ENCODE peak calls at places on chromosomes 7 and 10, in nine cellular contexts. C is A549, X is esophagus squamous epithelium, Y is IMR-90, D is tibial nerve, W is HCT116, N is transverse colon, K is breast epithelium, P is H1. U is an unnamed sample.

GRCh38 chr7:39300276-39300675 is 265.9 kb upstream of the YAE1 start:
- DNase-seq in C (no peak), X (no peak), Y (no peak), D (no peak), W (no peak), N (no peak), K (no peak), P (no peak), U (no peak)

GRCh38 chr7:2196381-2197378 is 36.1 kb downstream of the MAD1L1 start:
- DNase-seq in C (no peak), X (no peak), Y (no peak), D (no peak), W (no peak), N (no peak), K (no peak), P (no peak), U (peak)

GRCh38 chr7:11343818-11344413 is 370.2 kb downstream of the PHF14 start:
- DNase-seq in C (no peak), X (no peak), Y (peak), D (peak), W (peak), N (no peak), K (no peak), P (no peak), U (no peak)

GRCh38 chr7:33698692-33699128 is 206.6 kb upstream of the BMPER start:
- DNase-seq in C (no peak), X (no peak), Y (no peak), D (peak), W (no peak), N (peak), K (no peak), P (no peak), U (no peak)

GRCh38 chr10:120278069-120278468 is 179.0 kb upstream of the PLPP4 start:
- DNase-seq in C (no peak), X (no peak), Y (no peak), D (no peak), W (no peak), N (no peak), K (no peak), P (peak), U (no peak)

GRCh38 chr10:6581750-6582697 is 1.9 kb upstream of the PRKCQ start:
- DNase-seq in C (no peak), X (no peak), Y (no peak), D (no peak), W (no peak), N (no peak), K (no peak), P (no peak), U (no peak)

GRCh38 chr10:90354914-90355313 is 502.9 kb downstream of the HTR7 start:
- DNase-seq in C (no peak), X (no peak), Y (no peak), D (no peak), W (no peak), N (no peak), K (no peak), P (no peak), U (no peak)

GRCh38 chr10:43888551-43888950 is 239.9 kb upstream of the ZNF32 start:
- DNase-seq in C (no peak), X (no peak), Y (peak), D (no peak), W (no peak), N (no peak), K (no peak), P (no peak), U (no peak)

GRCh38 chr7:149790146-149790548 is 16.8 kb upstream of the ZNF467 start:
- DNase-seq in C (no peak), X (no peak), Y (no peak), D (no peak), W (no peak), N (peak), K (peak), P (no peak), U (peak)

GRCh38 chr10:124138195-124138882 is 44.9 kb upstream of the CHST15 start:
- DNase-seq in C (no peak), X (no peak), Y (no peak), D (peak), W (no peak), N (no peak), K (no peak), P (no peak), U (no peak)

GRCh38 chr10:89518876-89519842 is 16.2 kb downstream of the SLC16A12 start:
- DNase-seq in C (no peak), X (no peak), Y (peak), D (peak), W (no peak), N (no peak), K (no peak), P (no peak), U (peak)

GRCh38 chr10:127243490-127244272 is 47.3 kb upstream of the INSYN2A start:
- DNase-seq in C (peak), X (no peak), Y (peak), D (no peak), W (peak), N (peak), K (no peak), P (peak), U (no peak)

GRCh38 chr7:111743244-111743852 is 181.1 kb upstream of the IMMP2L start:
- DNase-seq in C (no peak), X (no peak), Y (no peak), D (no peak), W (no peak), N (no peak), K (no peak), P (no peak), U (no peak)

GRCh38 chr10:93554760-93555432 is 11.6 kb upstream of the FFAR4 start:
- DNase-seq in C (peak), X (no peak), Y (peak), D (peak), W (peak), N (peak), K (peak), P (peak), U (peak)

GRCh38 chr10:84293574-84294016 is 34.8 kb upstream of the CCSER2 start:
- DNase-seq in C (no peak), X (no peak), Y (peak), D (no peak), W (no peak), N (no peak), K (no peak), P (no peak), U (no peak)

GRCh38 chr7:149883452-149883861 is 9.7 kb downstream of the ATP6V0E2 start:
- DNase-seq in C (peak), X (no peak), Y (peak), D (peak), W (peak), N (peak), K (peak), P (peak), U (no peak)

GRCh38 chr10:69752491-69752890 is 49.2 kb upstream of the COL13A1 start:
- DNase-seq in C (no peak), X (no peak), Y (no peak), D (no peak), W (no peak), N (no peak), K (no peak), P (no peak), U (no peak)

GRCh38 chr7:55018361-55019328 is at the start of gene EGFR:
- DNase-seq in C (peak), X (no peak), Y (peak), D (peak), W (peak), N (peak), K (peak), P (no peak), U (peak)

GRCh38 chr10:120453886-120454285 is 3.1 kb upstream of the PLPP4 start:
- DNase-seq in C (no peak), X (no peak), Y (no peak), D (no peak), W (no peak), N (no peak), K (no peak), P (no peak), U (no peak)

GRCh38 chr10:125005312-125006187 is 63.6 kb downstream of the ZRANB1 start:
- DNase-seq in C (no peak), X (no peak), Y (no peak), D (no peak), W (no peak), N (peak), K (peak), P (no peak), U (no peak)

GRCh38 chr7:14841086-14841485 is 61.5 kb downstream of the DGKB start:
- DNase-seq in C (no peak), X (no peak), Y (no peak), D (no peak), W (no peak), N (no peak), K (no peak), P (no peak), U (no peak)

GRCh38 chr10:26755443-26755903 is 58.0 kb downstream of the PDSS1 start:
- DNase-seq in C (no peak), X (no peak), Y (peak), D (no peak), W (peak), N (no peak), K (no peak), P (no peak), U (no peak)

GRCh38 chr7:32093415-32094408 is 23.5 kb upstream of the PDE1C start:
- DNase-seq in C (no peak), X (no peak), Y (peak), D (no peak), W (no peak), N (no peak), K (no peak), P (no peak), U (peak)

GRCh38 chr7:83414947-83415346 is 234.0 kb downstream of the SEMA3E start:
- DNase-seq in C (no peak), X (no peak), Y (no peak), D (no peak), W (no peak), N (no peak), K (no peak), P (no peak), U (no peak)

GRCh38 chr7:22387583-22387982 is 30.6 kb upstream of the RAPGEF5 start:
- DNase-seq in C (no peak), X (no peak), Y (peak), D (peak), W (no peak), N (no peak), K (no peak), P (no peak), U (no peak)

GRCh38 chr7:92880212-92881090 is 44.1 kb upstream of the CDK6 start:
- DNase-seq in C (no peak), X (no peak), Y (no peak), D (peak), W (peak), N (no peak), K (no peak), P (peak), U (no peak)

GRCh38 chr7:98267305-98267704 is 14.2 kb upstream of the BRI3 start:
- DNase-seq in C (no peak), X (no peak), Y (no peak), D (no peak), W (no peak), N (no peak), K (no peak), P (no peak), U (no peak)

GRCh38 chr10:52729259-52730104 is 43.1 kb downstream of the MBL2 start:
- DNase-seq in C (peak), X (no peak), Y (peak), D (no peak), W (peak), N (no peak), K (no peak), P (no peak), U (no peak)

GRCh38 chr10:78754269-78755074 is 314.3 kb upstream of the ZMIZ1 start:
- DNase-seq in C (no peak), X (no peak), Y (peak), D (no peak), W (no peak), N (no peak), K (no peak), P (no peak), U (no peak)

GRCh38 chr7:79290841-79291497 is 162.5 kb downstream of the MAGI2 start:
- DNase-seq in C (no peak), X (no peak), Y (peak), D (no peak), W (no peak), N (no peak), K (no peak), P (no peak), U (no peak)

GRCh38 chr10:81021428-81022129 is 483.9 kb downstream of the SH2D4B start:
- DNase-seq in C (no peak), X (no peak), Y (no peak), D (no peak), W (no peak), N (no peak), K (no peak), P (no peak), U (no peak)

GRCh38 chr7:27154901-27155815 is 1.3 kb downstream of the HOXA7 start:
- DNase-seq in C (no peak), X (no peak), Y (no peak), D (no peak), W (no peak), N (peak), K (peak), P (no peak), U (peak)

GRCh38 chr10:91354686-91355085 is 55.5 kb upstream of the HECTD2 start:
- DNase-seq in C (no peak), X (no peak), Y (no peak), D (no peak), W (no peak), N (no peak), K (no peak), P (no peak), U (no peak)

GRCh38 chr7:14924398-14924797 is 21.8 kb upstream of the DGKB start:
- DNase-seq in C (no peak), X (no peak), Y (no peak), D (no peak), W (no peak), N (no peak), K (no peak), P (no peak), U (no peak)

GRCh38 chr7:65980478-65981250 is 1.3 kb downstream of the GUSB start:
- DNase-seq in C (no peak), X (peak), Y (no peak), D (peak), W (no peak), N (peak), K (no peak), P (no peak), U (peak)

GRCh38 chr7:158267737-158268435 is 319.7 kb downstream of the PTPRN2 start:
- DNase-seq in C (no peak), X (no peak), Y (no peak), D (no peak), W (no peak), N (no peak), K (peak), P (no peak), U (no peak)

GRCh38 chr10:89535185-89536012 is at the start of gene SLC16A12:
- DNase-seq in C (no peak), X (no peak), Y (no peak), D (no peak), W (no peak), N (no peak), K (no peak), P (peak), U (peak)

GRCh38 chr10:36725581-36726520 is 399.5 kb upstream of the ANKRD30A start:
- DNase-seq in C (peak), X (no peak), Y (peak), D (no peak), W (no peak), N (no peak), K (no peak), P (peak), U (peak)

GRCh38 chr7:142964502-142965246 is 2.5 kb upstream of the KEL start:
- DNase-seq in C (no peak), X (no peak), Y (no peak), D (no peak), W (no peak), N (no peak), K (no peak), P (no peak), U (no peak)

GRCh38 chr7:117612637-117613036 is 132.8 kb downstream of the CFTR start:
- DNase-seq in C (no peak), X (no peak), Y (no peak), D (no peak), W (no peak), N (no peak), K (no peak), P (no peak), U (no peak)

DNA sequence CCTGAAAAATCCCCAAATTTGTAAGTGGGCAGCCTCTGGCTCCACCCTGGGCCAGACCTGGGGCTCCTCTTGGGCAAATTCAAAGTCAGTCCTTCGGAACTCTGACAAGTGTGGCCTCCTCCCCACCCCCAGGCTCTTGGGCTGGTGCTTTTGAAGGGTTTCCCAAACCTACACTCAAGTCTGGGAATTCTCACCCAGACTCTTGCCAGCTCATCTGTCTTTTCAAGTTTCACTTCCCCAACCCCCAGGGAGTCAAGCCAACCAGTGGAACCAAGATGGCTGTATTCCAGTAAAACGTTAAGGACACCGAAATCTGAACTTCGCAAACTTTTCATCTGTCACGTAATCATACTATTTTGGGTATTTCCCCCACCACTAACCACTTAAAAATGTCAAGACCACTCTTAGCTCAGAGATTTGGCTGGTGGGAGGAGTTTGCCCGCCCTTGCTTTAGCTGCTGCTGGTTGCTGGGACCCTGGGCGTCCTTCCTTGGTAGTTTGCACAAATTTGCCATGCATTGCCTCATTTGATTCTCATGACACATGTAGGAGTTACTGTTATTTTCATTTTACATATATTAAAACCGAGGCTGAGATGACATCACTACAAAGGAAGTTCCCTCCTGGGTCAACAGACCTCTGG is 1.7 kb upstream of the MYO1G start:
- DNase-seq in C (no peak), X (no peak), Y (peak), D (peak), W (no peak), N (no peak), K (no peak), P (no peak), U (no peak)
- H3K27ac ChIP-seq in C (no peak), X (peak), Y (peak), D (peak), W (no peak), N (peak), K (peak), P (no peak), U (peak)

GRCh38 chr7:7228472-7228871 is 46.1 kb downstream of the C1GALT1 start:
- DNase-seq in C (no peak), X (no peak), Y (peak), D (no peak), W (no peak), N (no peak), K (no peak), P (no peak), U (no peak)

GRCh38 chr7:7235347-7235746 is 53.0 kb downstream of the C1GALT1 start:
- DNase-seq in C (no peak), X (no peak), Y (peak), D (no peak), W (no peak), N (no peak), K (no peak), P (no peak), U (no peak)

GRCh38 chr7:7228967-7229366 is 46.6 kb downstream of the C1GALT1 start:
- DNase-seq in C (no peak), X (no peak), Y (no peak), D (no peak), W (no peak), N (no peak), K (no peak), P (no peak), U (no peak)

GRCh38 chr7:7231865-7232264 is 49.5 kb downstream of the C1GALT1 start:
- DNase-seq in C (no peak), X (no peak), Y (no peak), D (no peak), W (no peak), N (no peak), K (no peak), P (no peak), U (no peak)

GRCh38 chr7:7231005-7231404 is 48.7 kb downstream of the C1GALT1 start:
- DNase-seq in C (no peak), X (no peak), Y (no peak), D (no peak), W (no peak), N (no peak), K (no peak), P (no peak), U (no peak)
- H3K4me3 ChIP-seq in C (no peak), X (no peak), Y (no peak), D (no peak), W (no peak), N (no peak), K (no peak), P (no peak), U (no peak)

GRCh38 chr10:56360967-56361841 is at the start of gene ZWINT:
- DNase-seq in C (peak), X (peak), Y (peak), D (peak), W (peak), N (peak), K (peak), P (peak), U (peak)
- TF ChIP-seq POLR2A in C (peak), X (no peak), Y (peak), D (no peak), W (peak), N (peak), K (no peak), P (peak), U (peak)

GRCh38 chr10:102153093-102153620 is 968 bp downstream of the NOLC1 start:
- DNase-seq in C (no peak), X (no peak), Y (peak), D (no peak), W (no peak), N (no peak), K (no peak), P (no peak), U (no peak)
- H3K27ac ChIP-seq in C (peak), X (peak), Y (no peak), D (peak), W (peak), N (peak), K (peak), P (peak), U (peak)

GRCh38 chr7:132049462-132050304 is 493.3 kb upstream of the PODXL start:
- DNase-seq in C (peak), X (no peak), Y (peak), D (no peak), W (peak), N (peak), K (no peak), P (no peak), U (no peak)
- H3K4me3 ChIP-seq in C (no peak), X (no peak), Y (no peak), D (no peak), W (no peak), N (no peak), K (no peak), P (no peak), U (no peak)

GRCh38 chr7:94394399-94395140 is at the start of gene COL1A2:
- DNase-seq in C (no peak), X (peak), Y (peak), D (peak), W (no peak), N (peak), K (peak), P (no peak), U (peak)
- TF ChIP-seq POLR2A in C (no peak), X (peak), Y (peak), D (peak), W (no peak), N (peak), K (no peak), P (no peak), U (no peak)

GRCh38 chr10:75099952-75100763 is 11.3 kb upstream of the SAMD8 start:
- DNase-seq in C (peak), X (no peak), Y (peak), D (peak), W (peak), N (peak), K (peak), P (peak), U (peak)
- H3K27ac ChIP-seq in C (peak), X (no peak), Y (no peak), D (no peak), W (no peak), N (no peak), K (peak), P (peak), U (peak)

U was measured in heart left ventricle.